ENCODE peak calls at places on chromosomes 13 and 19, in four cellular contexts. O is heart left ventricle, N is PC-3, F is testis. Q is an unnamed sample.

GRCh38 chr13:26459276-26460131 is 98.0 kb upstream of the WASF3 start:
- DNase-seq in O (peak; percentile 39), F (no peak), N (peak; percentile 61), Q (peak; percentile 37)

GRCh38 chr13:41544824-41545707 is 87.7 kb downstream of the RGCC start:
- DNase-seq in N (peak; percentile 78), F (no peak), O (no peak), Q (peak; percentile 86)

GRCh38 chr13:105573134-105573533 is 962.3 kb downstream of the EFNB2 start:
- DNase-seq in O (no peak), F (no peak), N (peak; percentile 43), Q (peak; percentile 15)

GRCh38 chr13:22114630-22115311 is 443.9 kb downstream of the FGF9 start:
- DNase-seq in O (no peak), F (no peak), N (no peak), Q (no peak)

GRCh38 chr19:590396-590745 is 690 bp downstream of the HCN2 start:
- DNase-seq in N (peak; percentile 11), O (no peak), F (no peak), Q (no peak)

GRCh38 chr13:27024781-27025492 is 146.7 kb downstream of the USP12 start:
- DNase-seq in N (no peak), F (no peak), O (no peak), Q (no peak)

GRCh38 chr13:25741796-25742195 is 310.0 kb downstream of the SHISA2 start:
- DNase-seq in O (no peak), N (no peak), F (no peak), Q (peak; percentile 89)

GRCh38 chr13:40172149-40172591 is 494.3 kb downstream of the FOXO1 start:
- DNase-seq in F (no peak), O (no peak), N (no peak), Q (no peak)

GRCh38 chr19:48444129-48444932 is 1.5 kb upstream of the GRWD1 start:
- DNase-seq in N (no peak), O (no peak), F (no peak), Q (no peak)

GRCh38 chr13:27081893-27082292 is 89.7 kb downstream of the USP12 start:
- DNase-seq in O (no peak), F (no peak), N (no peak), Q (no peak)

GRCh38 chr13:39942901-39943273 is 287.4 kb downstream of the COG6 start:
- DNase-seq in F (peak; percentile 79), N (peak; percentile 85), O (peak; percentile 44), Q (peak; percentile 48)

GRCh38 chr19:28393574-28394336 is 819.2 kb downstream of the UQCRFS1 start:
- DNase-seq in N (no peak), F (no peak), O (no peak), Q (no peak)

GRCh38 chr19:4559569-4559968 is at the start of gene SEMA6B:
- DNase-seq in N (no peak), F (no peak), O (peak; percentile 67), Q (no peak)

GRCh38 chr19:34365463-34366401 is 736 bp downstream of the GPI start:
- DNase-seq in O (peak; percentile 59), N (peak; percentile 14), F (peak; percentile 48), Q (no peak)

GRCh38 chr13:106472621-106473020 is 62.8 kb downstream of the EFNB2 start:
- DNase-seq in N (no peak), O (no peak), F (no peak), Q (peak; percentile 61)

GRCh38 chr13:44108345-44108858 is 228.7 kb downstream of the LACC1 start:
- DNase-seq in N (peak; percentile 74), F (no peak), O (peak; percentile 25), Q (no peak)

GRCh38 chr19:29587059-29587458 is 19.0 kb upstream of the POP4 start:
- DNase-seq in F (no peak), O (no peak), N (no peak), Q (no peak)

GRCh38 chr19:17450264-17451075 is 2.0 kb upstream of the TMEM221 start:
- DNase-seq in O (no peak), N (peak; percentile 95), F (no peak), Q (peak; percentile 98)

GRCh38 chr13:62512194-62513141 is 1096.8 kb upstream of the PCDH20 start:
- DNase-seq in O (no peak), F (peak; percentile 61), N (peak; percentile 58), Q (peak; percentile 7)

GRCh38 chr13:75763511-75763910 is 127.4 kb downstream of the LMO7 start:
- DNase-seq in O (no peak), N (no peak), F (no peak), Q (no peak)

GRCh38 chr19:40241809-40242384 is 15.4 kb upstream of the CCNP start:
- DNase-seq in O (peak; percentile 79), N (no peak), F (peak; percentile 93), Q (no peak)

GRCh38 chr13:71865858-71866172 is 1.2 kb downstream of the DACH1 start:
- DNase-seq in F (no peak), N (no peak), O (peak; percentile 12), Q (no peak)

GRCh38 chr13:39616087-39616694 is 13.2 kb upstream of the LHFPL6 start:
- DNase-seq in O (peak; percentile 56), F (peak; percentile 64), N (peak; percentile 72), Q (peak; percentile 22)

GRCh38 chr13:44765076-44765475 is 188.9 kb upstream of the TSC22D1 start:
- DNase-seq in F (no peak), N (no peak), O (no peak), Q (no peak)

GRCh38 chr19:4707956-4708650 is 15.5 kb downstream of the DPP9 start:
- DNase-seq in N (no peak), O (peak; percentile 53), F (peak; percentile 38), Q (no peak)

GRCh38 chr19:45876411-45877197 is 9.3 kb downstream of the IRF2BP1 start:
- DNase-seq in F (no peak), N (no peak), O (peak; percentile 63), Q (no peak)

GRCh38 chr19:45878043-45878794 is 7.7 kb downstream of the IRF2BP1 start:
- DNase-seq in N (peak; percentile 12), O (no peak), F (no peak), Q (no peak)

GRCh38 chr19:45874620-45874966 is 10.5 kb downstream of the FOXA3 start:
- DNase-seq in N (no peak), F (no peak), O (no peak), Q (no peak)

GRCh38 chr19:45873219-45873772 is 9.2 kb downstream of the FOXA3 start:
- DNase-seq in O (no peak), F (no peak), N (no peak), Q (no peak)

DNA sequence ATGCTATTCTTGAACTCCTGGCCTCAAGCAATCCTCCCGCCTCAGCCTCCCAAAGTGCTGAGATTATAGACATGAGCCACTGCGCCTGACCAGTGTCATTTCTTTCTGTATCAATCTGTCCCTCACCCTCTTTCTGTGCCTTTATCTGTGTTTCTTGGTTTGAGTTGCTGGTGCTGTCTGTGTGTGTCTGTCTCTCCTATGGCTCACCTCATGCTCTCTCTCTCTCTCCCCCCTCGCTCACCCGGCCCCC is 9.9 kb downstream of the IRF2BP1 start:
- DNase-seq in F (no peak), N (no peak), O (no peak), Q (no peak)
- H3K27ac ChIP-seq in F (no peak overlapping the region), N (no peak overlapping the region), O (peak overlapping the region; percentile 82), Q (no peak overlapping the region)

GRCh38 chr13:55534306-55534705 is 1606.4 kb upstream of the PRR20A start:
- DNase-seq in N (no peak), F (no peak), O (no peak), Q (no peak)
- H3K4me1 ChIP-seq in N (no peaks in the 10 kb centered on the region), F (no peaks in the 10 kb centered on the region), O (no peaks in the 10 kb centered on the region), Q (no peaks in the 10 kb centered on the region)

GRCh38 chr13:113491982-113492381 is 1.5 kb upstream of the DCUN1D2 start:
- DNase-seq in O (no peak), N (no peak), F (no peak), Q (no peak)
- H3K27ac ChIP-seq in O (peak overlapping the region; percentile 98), N (peak overlapping the region; percentile 94), F (peak overlapping the region; percentile 83), Q (peak overlapping the region; percentile 59)

GRCh38 chr13:99736541-99736940 is 235.0 kb downstream of the ZIC5 start:
- DNase-seq in F (no peak), O (no peak), N (no peak), Q (no peak)

GRCh38 chr13:99741979-99742378 is 229.6 kb downstream of the ZIC5 start:
- DNase-seq in F (no peak), N (no peak), O (no peak), Q (no peak)

GRCh38 chr13:99743079-99743478 is 228.5 kb downstream of the ZIC5 start:
- DNase-seq in O (no peak), N (no peak), F (no peak), Q (no peak)

GRCh38 chr13:99737456-99737855 is 234.1 kb downstream of the ZIC5 start:
- DNase-seq in F (no peak), O (no peak), N (no peak), Q (no peak)

DNA sequence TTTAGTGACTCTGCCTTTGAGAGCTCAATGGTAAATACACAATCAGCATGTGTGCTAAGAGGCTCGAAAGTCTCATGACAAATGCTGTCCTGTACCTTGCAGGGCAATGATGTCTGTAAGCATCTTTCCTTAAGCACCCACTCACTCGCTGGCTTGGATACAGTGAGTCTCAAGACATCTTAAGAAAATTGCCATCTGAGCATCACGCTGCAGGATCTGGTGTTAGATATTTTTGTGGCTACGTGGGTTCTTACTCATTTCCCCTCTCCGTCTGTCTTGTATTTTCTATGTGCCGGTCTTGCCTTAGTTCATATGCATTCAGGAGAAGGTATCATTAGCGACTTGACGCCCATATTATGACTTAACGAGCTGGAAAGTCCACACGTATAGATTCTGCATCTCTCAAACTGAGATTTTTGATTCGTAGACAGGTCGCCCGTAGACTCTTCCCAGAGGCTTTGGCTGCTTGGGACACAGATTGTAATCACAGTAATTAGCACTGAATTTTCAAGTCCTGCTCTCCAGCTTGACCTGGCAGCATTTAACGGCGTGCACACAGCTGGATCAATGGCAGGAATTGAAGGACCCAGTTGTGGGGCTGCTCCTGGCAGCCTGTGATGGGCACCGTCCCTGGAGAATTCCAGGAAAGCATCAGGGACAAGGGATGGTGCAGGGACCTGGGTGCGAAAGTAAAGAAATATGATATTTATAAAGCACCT is 231.1 kb downstream of the ZIC5 start:
- DNase-seq in O (no peak), N (no peak), F (no peak), Q (no peak)
- H3K4me1 ChIP-seq in O (peaks cover 3% of the 10 kb centered on the region), N (no peaks in the 10 kb centered on the region), F (no peaks in the 10 kb centered on the region), Q (no peaks in the 10 kb centered on the region)

DNA sequence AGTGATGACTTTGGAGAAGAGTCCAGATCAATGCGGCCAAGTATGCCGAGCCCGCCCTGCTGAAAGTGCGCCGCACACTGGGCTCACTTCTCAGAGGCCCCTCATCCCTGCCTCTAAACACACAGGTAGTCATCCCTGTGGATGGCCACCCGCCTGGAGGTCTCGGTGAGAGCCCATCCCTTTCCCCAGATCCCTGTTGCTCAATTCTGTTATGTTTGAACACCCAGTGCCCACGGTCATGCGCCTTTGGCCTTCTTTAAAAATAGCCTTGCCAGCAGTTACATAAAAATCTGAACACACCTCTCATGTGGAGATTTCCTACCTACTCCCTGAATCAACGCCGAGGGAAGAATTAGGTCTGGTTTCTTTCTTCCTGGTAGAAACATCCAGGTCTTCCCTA is 11.9 kb downstream of the ELAVL1 start:
- DNase-seq in O (no peak), N (no peak), F (no peak), Q (no peak)
- H3K27ac ChIP-seq in O (peak overlapping the region; percentile 51), N (peak overlapping the region; percentile 89), F (no peak overlapping the region), Q (no peak overlapping the region)

GRCh38 chr13:49220856-49221614 is 897 bp downstream of the MLNR start:
- DNase-seq in F (no peak), O (no peak), N (no peak), Q (no peak)
- H3K4me1 ChIP-seq in F (peaks cover 4% of the 10 kb centered on the region), O (peaks cover 14% of the 10 kb centered on the region), N (no peaks in the 10 kb centered on the region), Q (no peaks in the 10 kb centered on the region)

DNA sequence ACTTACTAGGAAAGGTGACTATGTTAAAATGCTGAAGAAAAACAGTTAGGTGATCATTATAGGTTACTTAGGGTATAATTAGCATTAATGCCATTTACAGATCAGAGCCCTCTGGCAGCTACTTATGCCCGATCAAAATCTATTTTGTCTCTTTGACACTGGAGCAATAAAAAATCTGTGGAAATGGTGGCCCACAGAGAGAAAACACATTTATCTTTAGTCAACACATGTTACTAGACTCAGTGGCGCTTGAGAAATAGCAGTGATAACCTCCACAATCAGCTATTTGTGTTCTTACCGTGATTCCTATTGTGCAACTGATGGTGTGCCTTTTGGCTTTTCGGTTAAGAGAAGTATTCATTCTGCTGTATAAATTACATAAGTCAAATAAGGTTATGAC is 1519.6 kb downstream of the PCDH9 start:
- DNase-seq in N (no peak), O (no peak), F (no peak), Q (no peak)
- H3K27ac ChIP-seq in N (no peak overlapping the region), O (no peak overlapping the region), F (no peak overlapping the region), Q (no peak overlapping the region)